ENCODE peak calls at places on chromosomes 13 and 19, in five cellular contexts. One of them, this sample, is unnamed.
A peak's percentile ranks its signal among the peaks of the same experiment; 100 is the strongest.

GRCh38 chr19:19539738-19540703 is 2.0 kb downstream of the CILP2 start:
- DNase-seq in ACHN: peak; percentile 14
- DNase-seq in T-helper 1 cell: peak; percentile 59
- DNase-seq in psoas muscle: peak; percentile 76
- DNase-seq in GM19239: no peak
- DNase-seq in this sample: no peak

GRCh38 chr19:47609885-47610545 is 1.1 kb downstream of the BICRA start:
- DNase-seq in ACHN: peak; percentile 37
- DNase-seq in T-helper 1 cell: peak; percentile 52
- DNase-seq in psoas muscle: peak; percentile 74
- DNase-seq in GM19239: no peak
- DNase-seq in this sample: peak; percentile 40

GRCh38 chr19:43504426-43505185 is at the start of gene PHLDB3:
- DNase-seq in ACHN: peak; percentile 21
- DNase-seq in T-helper 1 cell: peak; percentile 31
- DNase-seq in psoas muscle: peak; percentile 63
- DNase-seq in GM19239: no peak
- DNase-seq in this sample: peak; percentile 28

GRCh38 chr13:27774651-27775050 is 17.6 kb upstream of the GSX1 start:
- DNase-seq in ACHN: no peak
- DNase-seq in T-helper 1 cell: no peak
- DNase-seq in psoas muscle: no peak
- DNase-seq in GM19239: no peak
- DNase-seq in this sample: no peak

GRCh38 chr19:30587869-30588268 is 215.7 kb downstream of the ZNF536 start:
- DNase-seq in ACHN: no peak
- DNase-seq in T-helper 1 cell: no peak
- DNase-seq in psoas muscle: no peak
- DNase-seq in GM19239: no peak
- DNase-seq in this sample: no peak

GRCh38 chr13:112904436-112904960 is 64.5 kb upstream of the MCF2L start:
- DNase-seq in ACHN: no peak
- DNase-seq in T-helper 1 cell: no peak
- DNase-seq in psoas muscle: no peak
- DNase-seq in GM19239: no peak
- DNase-seq in this sample: no peak

GRCh38 chr13:100234524-100235136 is 145.7 kb downstream of the PCCA start:
- DNase-seq in ACHN: peak; percentile 40
- DNase-seq in T-helper 1 cell: no peak
- DNase-seq in psoas muscle: no peak
- DNase-seq in GM19239: no peak
- DNase-seq in this sample: no peak

GRCh38 chr19:29622191-29623070 is 16.3 kb downstream of the POP4 start:
- DNase-seq in ACHN: no peak
- DNase-seq in T-helper 1 cell: no peak
- DNase-seq in psoas muscle: peak; percentile 29
- DNase-seq in GM19239: peak; percentile 44
- DNase-seq in this sample: no peak

GRCh38 chr19:35208121-35208520 is 20.4 kb downstream of the FAM187B start:
- DNase-seq in ACHN: no peak
- DNase-seq in T-helper 1 cell: no peak
- DNase-seq in psoas muscle: no peak
- DNase-seq in GM19239: no peak
- DNase-seq in this sample: no peak

GRCh38 chr19:23802290-23802689 is 43.6 kb upstream of the ZNF681 start:
- DNase-seq in ACHN: no peak
- DNase-seq in T-helper 1 cell: no peak
- DNase-seq in psoas muscle: no peak
- DNase-seq in GM19239: no peak
- DNase-seq in this sample: no peak

GRCh38 chr19:47176627-47177090 is 46.0 kb downstream of the SAE1 start:
- DNase-seq in ACHN: no peak
- DNase-seq in T-helper 1 cell: peak; percentile 33
- DNase-seq in psoas muscle: no peak
- DNase-seq in GM19239: no peak
- DNase-seq in this sample: no peak

GRCh38 chr13:99982741-99983400 is 1.3 kb downstream of the ZIC2 start:
- DNase-seq in ACHN: peak; percentile 15
- DNase-seq in T-helper 1 cell: no peak
- DNase-seq in psoas muscle: no peak
- DNase-seq in GM19239: no peak
- DNase-seq in this sample: no peak

This sample was measured in T-helper 17 cell.